ENCODE peak calls at places on chromosomes 6 and 20, in six cellular contexts. I is activated gamma-delta T cell treated with anti-CD3 and anti-CD28 coated beads, Interleukin-2, amount 50 U/mL, for 16 hours; N is omental fat pad; H is lower lobe of right lung; S is Karpas-422; Z is HEK293T. V is an unnamed sample.
A peak's percentile ranks its signal among the peaks of the same experiment; 100 is the strongest.

GRCh38 chr6:20918868-20919267 is 384.6 kb downstream of the CDKAL1 start:
- DNase-seq in N (no peak), H (no peak), Z (no peak), I (no peak), S (no peak), V (no peak)

GRCh38 chr6:33620158-33620583 is 951 bp upstream of the ITPR3 start:
- DNase-seq in Z (no peak), I (no peak), N (no peak), S (peak; percentile 73), H (peak; percentile 80), V (no peak)

GRCh38 chr6:15956205-15957106 is 172.4 kb upstream of the MYLIP start:
- DNase-seq in I (no peak), Z (no peak), N (no peak), H (peak; percentile 82), S (no peak), V (no peak)

GRCh38 chr6:134029495-134030455 is 22.6 kb downstream of the SLC2A12 start:
- DNase-seq in S (no peak), H (no peak), I (no peak), N (no peak), Z (no peak), V (no peak)

GRCh38 chr6:90403489-90404381 is 107.1 kb upstream of the BACH2 start:
- DNase-seq in I (no peak), S (no peak), Z (peak; percentile 39), H (no peak), N (no peak), V (no peak)

GRCh38 chr6:144264270-144265060 is 20.7 kb upstream of the UTRN start:
- DNase-seq in S (no peak), N (no peak), Z (no peak), I (no peak), H (no peak), V (peak; percentile 77)

GRCh38 chr6:157763129-157763893 is 59.7 kb upstream of the SNX9 start:
- DNase-seq in S (peak; percentile 43), I (no peak), Z (no peak), N (peak; percentile 68), H (peak; percentile 93), V (peak; percentile 80)

GRCh38 chr6:113995632-113996031 is 24.7 kb upstream of the HDAC2 start:
- DNase-seq in S (no peak), N (no peak), H (peak; percentile 56), I (no peak), Z (peak; percentile 42), V (peak; percentile 82)

GRCh38 chr6:93424303-93425064 is 5.1 kb upstream of the EPHA7 start:
- DNase-seq in H (no peak), Z (no peak), I (no peak), N (no peak), S (peak; percentile 54), V (no peak)

GRCh38 chr6:53846250-53846649 is 51.4 kb downstream of the LRRC1 start:
- DNase-seq in I (no peak), H (no peak), S (no peak), N (no peak), Z (no peak), V (no peak)

GRCh38 chr20:18852318-18852717 is 38.7 kb downstream of the SCP2D1 start:
- DNase-seq in H (no peak), S (peak; percentile 27), I (no peak), N (no peak), Z (no peak), V (no peak)

GRCh38 chr6:148818939-148819575 is 72.2 kb downstream of the UST start:
- DNase-seq in H (no peak), S (no peak), N (no peak), Z (no peak), I (no peak), V (no peak)

GRCh38 chr6:106751501-106752252 is 122.3 kb downstream of the QRSL1 start:
- DNase-seq in I (no peak), Z (no peak), S (no peak), N (no peak), H (no peak), V (no peak)

GRCh38 chr6:19301980-19302379 is 535.2 kb upstream of the ID4 start:
- DNase-seq in N (no peak), I (no peak), H (no peak), S (no peak), Z (no peak), V (no peak)

GRCh38 chr6:73364121-73364520 is 1.7 kb downstream of the KHDC3L start:
- DNase-seq in I (no peak), S (no peak), H (no peak), N (no peak), Z (no peak), V (no peak)

GRCh38 chr6:144415014-144415413 is 129.9 kb downstream of the UTRN start:
- DNase-seq in I (no peak), Z (no peak), S (no peak), N (no peak), H (no peak), V (no peak)

V was measured in ascending aorta.